ENCODE peak calls at places on chromosomes 3 and 15, in eight cellular contexts. One of them, this sample, is unnamed.

GRCh38 chr3:194270627-194271458 is 80.3 kb downstream of the CPN2 start:
- DNase-seq in astrocyte of the cerebellum: no peak
- DNase-seq in OCI-LY7: no peak
- DNase-seq in Caco-2: peak; percentile 21
- DNase-seq in fibroblast of mammary gland: peak; percentile 77
- DNase-seq in effector memory CD4-positive, alpha-beta T cell: no peak
- DNase-seq in HFF-Myc: no peak
- DNase-seq in sigmoid colon: peak; percentile 97
- DNase-seq in this sample: no peak

GRCh38 chr3:34676431-34676830 is 878.0 kb downstream of the PDCD6IP start:
- DNase-seq in HFF-Myc: no peak
- DNase-seq in astrocyte of the cerebellum: peak; percentile 23
- DNase-seq in fibroblast of mammary gland: peak; percentile 5
- DNase-seq in OCI-LY7: no peak
- DNase-seq in effector memory CD4-positive, alpha-beta T cell: no peak
- DNase-seq in sigmoid colon: no peak
- DNase-seq in Caco-2: no peak
- DNase-seq in this sample: no peak

GRCh38 chr3:49719214-49719884 is at the start of gene AMIGO3:
- DNase-seq in HFF-Myc: peak; percentile 75
- DNase-seq in astrocyte of the cerebellum: peak; percentile 70
- DNase-seq in fibroblast of mammary gland: peak; percentile 89
- DNase-seq in sigmoid colon: peak; percentile 98
- DNase-seq in effector memory CD4-positive, alpha-beta T cell: peak; percentile 82
- DNase-seq in OCI-LY7: peak; percentile 90
- DNase-seq in Caco-2: peak; percentile 91
- DNase-seq in this sample: peak; percentile 42

GRCh38 chr3:115052906-115053305 is 94.2 kb downstream of the ZBTB20 start:
- DNase-seq in astrocyte of the cerebellum: no peak
- DNase-seq in OCI-LY7: no peak
- DNase-seq in sigmoid colon: no peak
- DNase-seq in fibroblast of mammary gland: no peak
- DNase-seq in effector memory CD4-positive, alpha-beta T cell: no peak
- DNase-seq in Caco-2: no peak
- DNase-seq in HFF-Myc: no peak
- DNase-seq in this sample: no peak

GRCh38 chr15:71649894-71650293 is 160.5 kb upstream of the NR2E3 start:
- DNase-seq in HFF-Myc: no peak
- DNase-seq in sigmoid colon: no peak
- DNase-seq in effector memory CD4-positive, alpha-beta T cell: no peak
- DNase-seq in Caco-2: no peak
- DNase-seq in astrocyte of the cerebellum: no peak
- DNase-seq in OCI-LY7: no peak
- DNase-seq in fibroblast of mammary gland: no peak
- DNase-seq in this sample: no peak

GRCh38 chr3:65168547-65168946 is 480.7 kb upstream of the ADAMTS9 start:
- DNase-seq in HFF-Myc: no peak
- DNase-seq in astrocyte of the cerebellum: no peak
- DNase-seq in sigmoid colon: no peak
- DNase-seq in Caco-2: no peak
- DNase-seq in effector memory CD4-positive, alpha-beta T cell: no peak
- DNase-seq in fibroblast of mammary gland: no peak
- DNase-seq in OCI-LY7: no peak
- DNase-seq in this sample: no peak

GRCh38 chr15:50219820-50220219 is 37.8 kb downstream of the SLC27A2 start:
- DNase-seq in sigmoid colon: no peak
- DNase-seq in Caco-2: peak; percentile 8
- DNase-seq in fibroblast of mammary gland: peak; percentile 20
- DNase-seq in HFF-Myc: no peak
- DNase-seq in OCI-LY7: no peak
- DNase-seq in effector memory CD4-positive, alpha-beta T cell: no peak
- DNase-seq in astrocyte of the cerebellum: no peak
- DNase-seq in this sample: peak; percentile 12

GRCh38 chr3:99313481-99313880 is 324.9 kb upstream of the COL8A1 start:
- DNase-seq in OCI-LY7: no peak
- DNase-seq in astrocyte of the cerebellum: no peak
- DNase-seq in sigmoid colon: no peak
- DNase-seq in fibroblast of mammary gland: peak; percentile 54
- DNase-seq in effector memory CD4-positive, alpha-beta T cell: no peak
- DNase-seq in HFF-Myc: no peak
- DNase-seq in Caco-2: no peak
- DNase-seq in this sample: no peak

GRCh38 chr3:14418670-14419250 is 16.4 kb downstream of the SLC6A6 start:
- DNase-seq in OCI-LY7: no peak
- DNase-seq in effector memory CD4-positive, alpha-beta T cell: no peak
- DNase-seq in HFF-Myc: no peak
- DNase-seq in astrocyte of the cerebellum: no peak
- DNase-seq in fibroblast of mammary gland: no peak
- DNase-seq in Caco-2: peak; percentile 89
- DNase-seq in sigmoid colon: no peak
- DNase-seq in this sample: no peak

GRCh38 chr3:60294181-60294580 is 957.1 kb downstream of the FHIT start:
- DNase-seq in HFF-Myc: no peak
- DNase-seq in effector memory CD4-positive, alpha-beta T cell: no peak
- DNase-seq in Caco-2: no peak
- DNase-seq in fibroblast of mammary gland: peak; percentile 82
- DNase-seq in astrocyte of the cerebellum: peak; percentile 68
- DNase-seq in sigmoid colon: no peak
- DNase-seq in OCI-LY7: no peak
- DNase-seq in this sample: no peak

GRCh38 chr3:144516029-144516428 is 544.4 kb downstream of the DIPK2A start:
- DNase-seq in astrocyte of the cerebellum: no peak
- DNase-seq in fibroblast of mammary gland: no peak
- DNase-seq in Caco-2: no peak
- DNase-seq in sigmoid colon: no peak
- DNase-seq in effector memory CD4-positive, alpha-beta T cell: no peak
- DNase-seq in OCI-LY7: no peak
- DNase-seq in HFF-Myc: no peak
- DNase-seq in this sample: no peak

GRCh38 chr3:175526191-175526590 is 667.1 kb downstream of the NAALADL2 start:
- DNase-seq in fibroblast of mammary gland: no peak
- DNase-seq in HFF-Myc: no peak
- DNase-seq in OCI-LY7: no peak
- DNase-seq in effector memory CD4-positive, alpha-beta T cell: no peak
- DNase-seq in sigmoid colon: no peak
- DNase-seq in Caco-2: no peak
- DNase-seq in astrocyte of the cerebellum: no peak
- DNase-seq in this sample: no peak
- H3K4me3 ChIP-seq in fibroblast of mammary gland: peak overlapping the region; percentile 46
- H3K4me3 ChIP-seq in HFF-Myc: no peak overlapping the region
- H3K4me3 ChIP-seq in OCI-LY7: no peak overlapping the region
- H3K4me3 ChIP-seq in effector memory CD4-positive, alpha-beta T cell: no peak overlapping the region
- H3K4me3 ChIP-seq in sigmoid colon: peak overlapping the region; percentile 41
- H3K4me3 ChIP-seq in Caco-2: no peak overlapping the region
- H3K4me3 ChIP-seq in astrocyte of the cerebellum: peak overlapping the region; percentile 36
- H3K4me3 ChIP-seq in this sample: no peak overlapping the region

DNA sequence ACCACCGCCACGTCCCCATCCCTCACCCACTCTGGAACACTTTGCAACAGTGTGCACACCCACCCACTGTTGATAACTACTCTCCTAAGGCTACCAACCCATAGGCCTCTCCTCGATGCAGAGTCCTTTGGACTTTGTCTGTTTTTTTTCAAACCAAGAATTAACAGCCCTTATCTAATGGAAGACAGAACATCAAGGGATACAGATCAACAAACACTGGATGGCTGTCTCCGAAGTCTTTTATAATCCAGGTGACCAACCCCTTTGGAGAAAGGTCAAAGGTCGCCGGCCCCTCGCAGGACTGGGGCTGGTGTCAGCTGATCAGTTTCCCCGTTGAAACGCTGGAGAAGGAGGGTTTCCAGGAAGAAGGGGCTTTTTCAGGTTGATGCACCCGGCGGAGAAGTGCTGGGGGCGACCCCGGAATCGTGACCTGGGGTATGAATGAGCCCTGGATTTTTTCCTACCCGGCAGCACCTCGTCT is 537 bp downstream of the B4GALT4 start:
- DNase-seq in effector memory CD4-positive, alpha-beta T cell: no peak
- DNase-seq in Caco-2: peak; percentile 88
- DNase-seq in OCI-LY7: no peak
- DNase-seq in astrocyte of the cerebellum: no peak
- DNase-seq in HFF-Myc: no peak
- DNase-seq in fibroblast of mammary gland: no peak
- DNase-seq in sigmoid colon: peak; percentile 69
- DNase-seq in this sample: no peak
- H3K4me3 ChIP-seq in effector memory CD4-positive, alpha-beta T cell: peak overlapping the region; percentile 75
- H3K4me3 ChIP-seq in Caco-2: peak overlapping the region; percentile 66
- H3K4me3 ChIP-seq in OCI-LY7: peak overlapping the region; percentile 78
- H3K4me3 ChIP-seq in astrocyte of the cerebellum: peak overlapping the region; percentile 61
- H3K4me3 ChIP-seq in HFF-Myc: peak overlapping the region; percentile 66
- H3K4me3 ChIP-seq in fibroblast of mammary gland: peak overlapping the region; percentile 77
- H3K4me3 ChIP-seq in sigmoid colon: peak overlapping the region; percentile 75
- H3K4me3 ChIP-seq in this sample: peak overlapping the region; percentile 79

GRCh38 chr3:76353683-76354082 is 568.3 kb upstream of the ZNF717 start:
- DNase-seq in Caco-2: no peak
- DNase-seq in OCI-LY7: no peak
- DNase-seq in effector memory CD4-positive, alpha-beta T cell: no peak
- DNase-seq in sigmoid colon: no peak
- DNase-seq in HFF-Myc: no peak
- DNase-seq in fibroblast of mammary gland: no peak
- DNase-seq in astrocyte of the cerebellum: no peak
- DNase-seq in this sample: no peak
- H3K4me3 ChIP-seq in Caco-2: no peak overlapping the region
- H3K4me3 ChIP-seq in OCI-LY7: no peak overlapping the region
- H3K4me3 ChIP-seq in effector memory CD4-positive, alpha-beta T cell: no peak overlapping the region
- H3K4me3 ChIP-seq in sigmoid colon: no peak overlapping the region
- H3K4me3 ChIP-seq in HFF-Myc: no peak overlapping the region
- H3K4me3 ChIP-seq in fibroblast of mammary gland: no peak overlapping the region
- H3K4me3 ChIP-seq in astrocyte of the cerebellum: no peak overlapping the region
- H3K4me3 ChIP-seq in this sample: no peak overlapping the region

GRCh38 chr3:123883111-123883510 is 1.0 kb downstream of the MYLK start:
- DNase-seq in sigmoid colon: no peak
- DNase-seq in Caco-2: no peak
- DNase-seq in OCI-LY7: no peak
- DNase-seq in fibroblast of mammary gland: no peak
- DNase-seq in astrocyte of the cerebellum: no peak
- DNase-seq in HFF-Myc: no peak
- DNase-seq in effector memory CD4-positive, alpha-beta T cell: no peak
- DNase-seq in this sample: no peak

GRCh38 chr3:123883656-123884257 is 375 bp downstream of the MYLK start:
- DNase-seq in sigmoid colon: no peak
- DNase-seq in OCI-LY7: no peak
- DNase-seq in effector memory CD4-positive, alpha-beta T cell: no peak
- DNase-seq in fibroblast of mammary gland: no peak
- DNase-seq in HFF-Myc: no peak
- DNase-seq in astrocyte of the cerebellum: no peak
- DNase-seq in Caco-2: no peak
- DNase-seq in this sample: no peak

GRCh38 chr3:123884258-123884831 is at the start of gene MYLK:
- DNase-seq in HFF-Myc: peak; percentile 69
- DNase-seq in sigmoid colon: peak; percentile 88
- DNase-seq in Caco-2: peak; percentile 88
- DNase-seq in effector memory CD4-positive, alpha-beta T cell: no peak
- DNase-seq in OCI-LY7: no peak
- DNase-seq in fibroblast of mammary gland: peak; percentile 81
- DNase-seq in astrocyte of the cerebellum: peak; percentile 75
- DNase-seq in this sample: peak; percentile 42

GRCh38 chr3:123881771-123882170 is 2.4 kb downstream of the MYLK start:
- DNase-seq in Caco-2: no peak
- DNase-seq in OCI-LY7: no peak
- DNase-seq in HFF-Myc: no peak
- DNase-seq in fibroblast of mammary gland: no peak
- DNase-seq in effector memory CD4-positive, alpha-beta T cell: no peak
- DNase-seq in astrocyte of the cerebellum: no peak
- DNase-seq in sigmoid colon: no peak
- DNase-seq in this sample: no peak

DNA sequence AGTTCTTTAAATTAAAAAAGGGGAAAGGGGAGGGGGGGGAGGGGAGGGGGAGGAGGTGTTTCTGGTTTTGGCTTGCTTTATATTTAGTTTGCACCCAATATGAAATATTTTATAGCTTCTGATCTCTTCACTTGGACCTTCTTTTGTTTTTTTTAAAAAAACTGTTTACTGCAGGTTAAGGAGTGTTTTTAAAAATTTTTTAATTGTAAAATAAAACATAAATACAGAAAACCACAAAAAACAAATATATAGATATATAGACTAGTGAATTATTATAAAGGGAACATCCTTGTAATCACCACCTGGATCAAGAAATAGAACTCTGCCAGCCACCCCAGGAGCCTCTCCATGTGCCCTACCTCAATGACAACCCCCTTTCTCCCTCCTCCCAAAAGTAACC is 861 bp upstream of the MYLK start:
- DNase-seq in Caco-2: no peak
- DNase-seq in astrocyte of the cerebellum: no peak
- DNase-seq in sigmoid colon: no peak
- DNase-seq in OCI-LY7: no peak
- DNase-seq in HFF-Myc: no peak
- DNase-seq in effector memory CD4-positive, alpha-beta T cell: no peak
- DNase-seq in fibroblast of mammary gland: no peak
- DNase-seq in this sample: no peak
- H3K4me3 ChIP-seq in Caco-2: no peak overlapping the region
- H3K4me3 ChIP-seq in astrocyte of the cerebellum: peak overlapping the region; percentile 76
- H3K4me3 ChIP-seq in sigmoid colon: peak overlapping the region; percentile 65
- H3K4me3 ChIP-seq in OCI-LY7: no peak overlapping the region
- H3K4me3 ChIP-seq in HFF-Myc: no peak overlapping the region
- H3K4me3 ChIP-seq in effector memory CD4-positive, alpha-beta T cell: no peak overlapping the region
- H3K4me3 ChIP-seq in fibroblast of mammary gland: no peak overlapping the region
- H3K4me3 ChIP-seq in this sample: peak overlapping the region; percentile 74

GRCh38 chr3:196055683-196056270 is 26.1 kb downstream of the TFRC start:
- DNase-seq in OCI-LY7: no peak
- DNase-seq in HFF-Myc: no peak
- DNase-seq in effector memory CD4-positive, alpha-beta T cell: no peak
- DNase-seq in fibroblast of mammary gland: peak; percentile 15
- DNase-seq in Caco-2: peak; percentile 43
- DNase-seq in sigmoid colon: no peak
- DNase-seq in astrocyte of the cerebellum: no peak
- DNase-seq in this sample: no peak
- H3K4me3 ChIP-seq in OCI-LY7: no peak overlapping the region
- H3K4me3 ChIP-seq in HFF-Myc: no peak overlapping the region
- H3K4me3 ChIP-seq in effector memory CD4-positive, alpha-beta T cell: no peak overlapping the region
- H3K4me3 ChIP-seq in fibroblast of mammary gland: no peak overlapping the region
- H3K4me3 ChIP-seq in Caco-2: no peak overlapping the region
- H3K4me3 ChIP-seq in sigmoid colon: no peak overlapping the region
- H3K4me3 ChIP-seq in astrocyte of the cerebellum: no peak overlapping the region
- H3K4me3 ChIP-seq in this sample: no peak overlapping the region

This sample was measured in AG04449.